ENCODE peak calls at places on chromosomes 1 and 21, in nine cellular contexts. K, N, M, U, Y, E, F, R and J are unnamed samples.

GRCh38 chr21:36260030-36260787 is 59.8 kb upstream of the MORC3 start:
- DNase-seq in K (peak), N (no peak), M (no peak), U (no peak), Y (peak), E (peak), F (peak), R (no peak), J (peak)

GRCh38 chr1:51661081-51661518 is 44.2 kb downstream of the OSBPL9 start:
- DNase-seq in K (peak), N (no peak), M (no peak), U (no peak), Y (no peak), E (peak), F (no peak), R (no peak), J (peak)

GRCh38 chr1:60916178-60916577 is 166.2 kb upstream of the NFIA start:
- DNase-seq in K (no peak), N (no peak), M (no peak), U (no peak), Y (no peak), E (no peak), F (no peak), R (no peak), J (no peak)

GRCh38 chr1:1084028-1084371 is 9.9 kb upstream of the RNF223 start:
- DNase-seq in K (no peak), N (peak), M (no peak), U (no peak), Y (no peak), E (no peak), F (no peak), R (peak), J (no peak)

GRCh38 chr1:227437495-227438008 is 119.3 kb upstream of the CDC42BPA start:
- DNase-seq in K (no peak), N (no peak), M (no peak), U (no peak), Y (peak), E (no peak), F (no peak), R (no peak), J (peak)

GRCh38 chr1:78797108-78797781 is 147.6 kb downstream of the IFI44 start:
- DNase-seq in K (no peak), N (no peak), M (no peak), U (no peak), Y (no peak), E (no peak), F (no peak), R (no peak), J (no peak)

GRCh38 chr21:30408782-30409494 is 13.1 kb downstream of the KRTAP13-1 start:
- DNase-seq in K (no peak), N (no peak), M (no peak), U (no peak), Y (no peak), E (no peak), F (peak), R (no peak), J (no peak)

GRCh38 chr21:45513003-45513706 is 29.1 kb downstream of the SLC19A1 start:
- DNase-seq in K (no peak), N (peak), M (no peak), U (peak), Y (no peak), E (no peak), F (peak), R (peak), J (no peak)

GRCh38 chr1:221040074-221040473 is 160.8 kb downstream of the HLX start:
- DNase-seq in K (no peak), N (no peak), M (no peak), U (no peak), Y (no peak), E (no peak), F (no peak), R (no peak), J (no peak)

GRCh38 chr1:235289859-235290739 is 37.9 kb downstream of the ARID4B start:
- DNase-seq in K (no peak), N (no peak), M (no peak), U (no peak), Y (no peak), E (no peak), F (no peak), R (no peak), J (no peak)

GRCh38 chr21:32256873-32257620 is 21.8 kb downstream of the MIS18A start:
- DNase-seq in K (peak), N (no peak), M (no peak), U (peak), Y (no peak), E (peak), F (peak), R (peak), J (peak)

GRCh38 chr1:118627435-118627834 is 360.7 kb downstream of the TBX15 start:
- DNase-seq in K (no peak), N (no peak), M (no peak), U (no peak), Y (no peak), E (no peak), F (no peak), R (no peak), J (no peak)

GRCh38 chr1:156089704-156090103 is 7.4 kb upstream of the MEX3A start:
- DNase-seq in K (no peak), N (no peak), M (peak), U (no peak), Y (no peak), E (no peak), F (no peak), R (no peak), J (no peak)

GRCh38 chr1:172554915-172555314 is 22.0 kb downstream of the SUCO start:
- DNase-seq in K (no peak), N (no peak), M (no peak), U (no peak), Y (no peak), E (no peak), F (no peak), R (no peak), J (no peak)

GRCh38 chr1:43786201-43786958 is 79.0 kb downstream of the ST3GAL3 start:
- DNase-seq in K (no peak), N (no peak), M (no peak), U (no peak), Y (no peak), E (no peak), F (no peak), R (peak), J (no peak)

GRCh38 chr1:151213560-151213959 is 15.2 kb downstream of the PIP5K1A start:
- DNase-seq in K (no peak), N (no peak), M (no peak), U (no peak), Y (no peak), E (no peak), F (no peak), R (no peak), J (no peak)

GRCh38 chr1:21764615-21765423 is 18.1 kb downstream of the USP48 start:
- DNase-seq in K (peak), N (no peak), M (no peak), U (peak), Y (no peak), E (peak), F (peak), R (no peak), J (peak)

GRCh38 chr21:28893687-28894086 is 99.0 kb downstream of the LTN1 start:
- DNase-seq in K (no peak), N (no peak), M (no peak), U (no peak), Y (no peak), E (no peak), F (no peak), R (no peak), J (no peak)

GRCh38 chr1:3069491-3070303 is 694 bp downstream of the PRDM16 start:
- DNase-seq in K (no peak), N (peak), M (no peak), U (peak), Y (no peak), E (no peak), F (peak), R (peak), J (peak)
- TF ChIP-seq CTCF in K (peak), N (peak), M (peak), U (peak), Y (no peak), E (peak), F (no peak), R (peak), J (peak)

GRCh38 chr1:91402023-91402422 is 2.6 kb downstream of the HFM1 start:
- DNase-seq in K (no peak), N (no peak), M (no peak), U (no peak), Y (peak), E (no peak), F (no peak), R (no peak), J (no peak)

GRCh38 chr1:91404151-91405012 is at the start of gene HFM1:
- DNase-seq in K (no peak), N (peak), M (peak), U (peak), Y (peak), E (no peak), F (peak), R (peak), J (peak)

DNA sequence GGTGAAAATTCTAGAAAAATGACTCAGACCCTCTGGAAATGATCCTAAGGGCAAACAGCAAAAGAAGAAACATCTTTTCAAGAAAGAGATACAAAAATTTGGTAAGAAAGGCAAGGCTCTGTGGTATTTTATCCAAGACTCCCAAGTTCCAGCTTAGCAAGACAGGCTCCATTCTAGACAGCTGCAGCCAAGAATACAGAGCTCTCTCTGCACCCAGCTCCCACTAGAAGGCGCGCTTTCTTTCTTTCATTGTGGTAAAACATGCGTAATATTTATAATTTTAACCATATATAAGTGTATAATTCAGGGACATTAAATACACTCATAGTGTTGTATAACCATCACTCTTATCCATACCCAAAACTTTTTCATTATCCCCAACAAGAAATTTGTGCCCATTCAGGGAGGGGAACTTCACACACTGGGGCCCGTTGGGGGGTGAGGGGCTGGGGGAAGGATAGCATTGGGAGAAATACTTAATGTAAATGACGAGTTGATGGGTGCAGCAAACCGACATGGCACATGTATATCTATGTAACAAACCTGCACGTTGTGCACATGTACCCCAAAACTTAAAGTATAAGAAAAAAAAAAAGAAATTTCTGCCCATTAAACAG is 2.2 kb upstream of the HFM1 start:
- DNase-seq in K (no peak), N (no peak), M (no peak), U (no peak), Y (no peak), E (no peak), F (no peak), R (no peak), J (no peak)
- TF ChIP-seq CTCF in K (no peak), N (no peak), M (peak), U (no peak), Y (no peak), E (no peak), F (no peak), R (no peak), J (peak)

GRCh38 chr1:8815582-8816285 is 1.7 kb downstream of the RERE start:
- DNase-seq in K (no peak), N (no peak), M (no peak), U (no peak), Y (no peak), E (no peak), F (no peak), R (no peak), J (no peak)

GRCh38 chr1:8813016-8813763 is 4.2 kb downstream of the RERE start:
- DNase-seq in K (no peak), N (no peak), M (no peak), U (no peak), Y (no peak), E (no peak), F (no peak), R (no peak), J (no peak)

GRCh38 chr1:8813991-8814390 is 3.4 kb downstream of the RERE start:
- DNase-seq in K (no peak), N (no peak), M (no peak), U (no peak), Y (no peak), E (no peak), F (no peak), R (no peak), J (no peak)

GRCh38 chr1:8816306-8816705 is 1.1 kb downstream of the RERE start:
- DNase-seq in K (no peak), N (no peak), M (no peak), U (no peak), Y (no peak), E (no peak), F (no peak), R (no peak), J (no peak)

GRCh38 chr1:8814870-8815269 is 2.6 kb downstream of the RERE start:
- DNase-seq in K (no peak), N (no peak), M (no peak), U (no peak), Y (no peak), E (no peak), F (peak), R (no peak), J (no peak)
- TF ChIP-seq CTCF in K (no peak), N (peak), M (peak), U (no peak), Y (no peak), E (no peak), F (no peak), R (no peak), J (no peak)

GRCh38 chr1:211009944-211010343 is 124.0 kb downstream of the KCNH1 start:
- DNase-seq in K (no peak), N (no peak), M (no peak), U (no peak), Y (no peak), E (no peak), F (no peak), R (no peak), J (no peak)
- TF ChIP-seq CTCF in K (no peak), N (no peak), M (no peak), U (no peak), Y (no peak), E (no peak), F (no peak), R (no peak), J (no peak)

GRCh38 chr1:23368562-23369334 is 888 bp downstream of the ZNF436 start:
- DNase-seq in K (peak), N (peak), M (no peak), U (peak), Y (peak), E (no peak), F (peak), R (peak), J (peak)

GRCh38 chr1:23370270-23370743 is 671 bp upstream of the ZNF436 start:
- DNase-seq in K (no peak), N (no peak), M (no peak), U (no peak), Y (no peak), E (no peak), F (no peak), R (no peak), J (no peak)

GRCh38 chr1:23370744-23371710 is 1.4 kb upstream of the ZNF436 start:
- DNase-seq in K (no peak), N (no peak), M (no peak), U (no peak), Y (no peak), E (no peak), F (no peak), R (no peak), J (no peak)

GRCh38 chr1:23367791-23368561 is 1.7 kb downstream of the ZNF436 start:
- DNase-seq in K (peak), N (peak), M (peak), U (peak), Y (peak), E (peak), F (peak), R (peak), J (peak)

GRCh38 chr1:23369335-23370013 is at the start of gene ZNF436:
- DNase-seq in K (peak), N (peak), M (no peak), U (peak), Y (peak), E (no peak), F (peak), R (peak), J (peak)
- TF ChIP-seq CTCF in K (no peak), N (no peak), M (no peak), U (no peak), Y (no peak), E (no peak), F (no peak), R (no peak), J (no peak)

DNA sequence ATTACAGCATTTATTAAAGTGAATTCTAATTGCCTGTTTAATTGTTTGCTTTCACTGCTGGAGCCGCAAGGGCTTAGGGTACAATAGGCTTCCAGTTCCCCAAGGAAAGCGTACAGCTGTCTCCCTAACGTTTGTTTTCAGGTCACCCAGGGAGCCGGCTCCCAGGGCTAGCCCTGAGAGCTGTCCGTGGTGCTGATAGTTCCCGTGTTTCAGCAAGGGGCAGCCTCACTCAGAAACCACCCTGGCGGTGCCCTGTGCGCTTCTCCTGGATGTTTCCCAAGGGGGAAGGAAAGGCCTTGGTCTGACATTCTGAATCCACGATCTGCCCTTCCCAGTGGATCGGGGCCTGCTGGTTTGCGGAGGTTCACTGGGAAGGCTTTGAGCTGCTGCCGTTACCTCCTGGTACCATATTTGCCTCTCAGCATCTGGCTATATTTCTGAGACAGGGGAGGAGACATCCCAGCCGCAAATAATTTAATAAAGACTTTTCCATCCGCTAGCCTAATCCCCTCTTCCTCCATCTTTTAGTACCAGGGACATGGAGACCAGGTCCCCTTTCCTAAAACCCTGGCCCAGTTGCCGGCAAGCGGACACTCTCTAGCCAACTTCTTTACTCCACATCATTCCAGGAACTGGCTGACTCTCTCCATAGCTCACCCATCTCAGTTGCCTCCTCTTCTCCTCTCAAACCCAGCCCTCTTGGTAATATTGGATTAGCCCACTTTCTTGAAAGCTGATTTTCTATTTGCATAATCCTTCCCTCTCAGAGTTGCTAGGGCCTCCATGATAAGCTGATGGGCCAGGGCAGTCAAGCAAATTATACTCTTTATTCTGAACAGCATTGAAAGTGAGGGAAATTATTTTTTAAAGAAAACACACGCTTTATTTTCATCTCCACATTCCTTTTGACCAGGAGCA is 149.0 kb downstream of the IGSF21 start:
- DNase-seq in K (no peak), N (no peak), M (peak), U (peak), Y (peak), E (no peak), F (peak), R (peak), J (no peak)
- TF ChIP-seq CTCF in K (no peak), N (no peak), M (no peak), U (no peak), Y (no peak), E (no peak), F (no peak), R (no peak), J (no peak)